ENCODE peak calls at places on chromosomes 4 and X, in nine cellular contexts. R, S, T, U, X, V, B, K and C are unnamed samples.

GRCh38 chrX:2500091-2500680 is 590 bp downstream of the DHRSX start:
- DNase-seq in U (peak; percentile 34), T (no peak), S (no peak), R (peak; percentile 55), B (no peak), V (peak; percentile 77), X (peak; percentile 30), K (peak; percentile 18), C (peak; percentile 55)

GRCh38 chr4:135732448-135732847 is 1530.9 kb upstream of the PABPC4L start:
- DNase-seq in K (no peak), B (no peak), T (no peak), U (no peak), X (no peak), V (no peak), S (no peak), R (peak; percentile 4), C (no peak)

GRCh38 chrX:103629295-103630170 is 758 bp downstream of the TCEAL1 start:
- DNase-seq in V (peak; percentile 73), R (peak; percentile 64), S (peak; percentile 57), U (peak; percentile 62), K (peak; percentile 39), T (peak; percentile 83), B (peak; percentile 76), X (peak; percentile 40), C (peak; percentile 46)

GRCh38 chr4:96102541-96103018 is 262.7 kb downstream of the PDHA2 start:
- DNase-seq in K (no peak), R (peak; percentile 63), S (no peak), U (no peak), X (no peak), T (no peak), B (no peak), V (peak; percentile 63), C (peak; percentile 64)

GRCh38 chrX:125507119-125507518 is 187.4 kb downstream of the TEX13C start:
- DNase-seq in V (peak; percentile 19), K (no peak), T (no peak), X (no peak), U (no peak), R (peak; percentile 51), S (no peak), B (no peak), C (peak; percentile 69)

GRCh38 chr4:145739840-145740239 is 59.9 kb downstream of the C4orf51 start:
- DNase-seq in R (peak; percentile 35), V (no peak), K (no peak), B (no peak), X (peak; percentile 34), U (no peak), S (no peak), T (no peak), C (no peak)

GRCh38 chrX:153573999-153574398 is 24.9 kb downstream of the CCNQ start:
- DNase-seq in U (no peak), K (no peak), S (no peak), T (no peak), X (no peak), V (no peak), R (no peak), B (no peak), C (no peak)

GRCh38 chrX:150587585-150588503 is 19.4 kb downstream of the MTM1 start:
- DNase-seq in U (no peak), S (no peak), B (no peak), V (peak; percentile 37), T (no peak), R (peak; percentile 47), K (no peak), X (no peak), C (no peak)

GRCh38 chrX:29145316-29145715 is 558.1 kb downstream of the IL1RAPL1 start:
- DNase-seq in U (no peak), B (no peak), K (no peak), S (no peak), R (peak; percentile 4), V (no peak), T (no peak), X (no peak), C (no peak)

GRCh38 chr4:187961171-187961570 is 34.4 kb upstream of the ZFP42 start:
- DNase-seq in B (no peak), T (no peak), K (no peak), X (no peak), U (no peak), S (no peak), R (no peak), V (no peak), C (no peak)

GRCh38 chr4:89753601-89754066 is 83.3 kb downstream of the SNCA start:
- DNase-seq in U (no peak), R (peak; percentile 99), V (peak; percentile 100), S (no peak), T (no peak), K (peak; percentile 30), X (no peak), B (no peak), C (peak; percentile 99)

GRCh38 chrX:109199726-109200125 is 282.2 kb downstream of the GUCY2F start:
- DNase-seq in R (peak; percentile 36), B (no peak), S (no peak), V (peak; percentile 49), U (no peak), K (no peak), X (no peak), T (no peak), C (peak; percentile 0)

GRCh38 chr4:76558391-76559235 is 123.6 kb downstream of the SHROOM3 start:
- DNase-seq in V (no peak), X (no peak), S (no peak), U (no peak), T (no peak), B (no peak), R (no peak), K (no peak), C (no peak)

GRCh38 chrX:152405561-152405960 is 45.6 kb downstream of the GABRA3 start:
- DNase-seq in K (no peak), R (no peak), S (no peak), T (no peak), V (no peak), U (no peak), X (no peak), B (no peak), C (peak; percentile 0)

GRCh38 chr4:18319456-18319855 is 297.9 kb upstream of the LCORL start:
- DNase-seq in U (no peak), K (no peak), B (no peak), T (no peak), S (no peak), X (no peak), R (no peak), V (no peak), C (no peak)

GRCh38 chr4:23945521-23946017 is 55.7 kb upstream of the PPARGC1A start:
- DNase-seq in U (no peak), B (peak; percentile 64), X (peak; percentile 73), T (no peak), R (peak; percentile 68), V (peak; percentile 82), S (peak; percentile 14), K (peak; percentile 10), C (peak; percentile 90)

GRCh38 chr4:23938796-23939195 is 48.9 kb upstream of the PPARGC1A start:
- DNase-seq in V (no peak), S (no peak), R (no peak), T (no peak), U (no peak), K (no peak), X (no peak), B (no peak), C (no peak)

GRCh38 chr4:23946307-23946706 is 56.5 kb upstream of the PPARGC1A start:
- DNase-seq in T (no peak), B (no peak), X (no peak), K (no peak), U (no peak), R (no peak), S (no peak), V (no peak), C (no peak)

GRCh38 chr4:23943478-23943877 is 53.6 kb upstream of the PPARGC1A start:
- DNase-seq in S (no peak), T (no peak), U (no peak), K (no peak), B (no peak), R (no peak), V (no peak), X (no peak), C (no peak)

DNA sequence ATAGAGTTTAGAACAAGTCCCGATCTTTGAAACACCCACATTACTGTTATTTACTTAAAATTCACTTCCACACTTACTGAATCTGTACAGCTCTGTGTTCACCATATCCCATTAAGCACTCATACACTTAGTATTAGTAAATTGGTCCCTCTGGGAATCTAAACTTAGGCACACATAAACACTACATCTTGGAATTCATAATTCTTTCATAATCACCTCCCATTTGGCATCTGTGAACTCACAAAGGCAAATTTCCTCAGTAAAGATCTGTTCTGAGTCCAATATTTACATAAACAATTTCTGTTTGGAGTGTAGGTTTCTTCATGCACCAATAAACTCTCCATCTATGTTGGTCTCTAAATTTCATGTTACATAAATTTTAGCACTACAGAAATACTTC is 52.6 kb upstream of the PPARGC1A start:
- DNase-seq in B (no peak), K (no peak), U (no peak), V (no peak), S (no peak), T (no peak), X (no peak), R (no peak), C (no peak)
- H3K4me3 ChIP-seq in B (no peak overlapping the region), K (no peak overlapping the region), U (no peak overlapping the region), V (no peak overlapping the region), S (no peak overlapping the region), T (no peak overlapping the region), X (no peak overlapping the region), R (no peak overlapping the region), C (no peak overlapping the region)

GRCh38 chrX:45768666-45769065 is 568.0 kb upstream of the DIPK2B start:
- DNase-seq in T (no peak), B (no peak), X (no peak), U (no peak), K (no peak), R (no peak), S (no peak), V (no peak), C (no peak)
- H3K4me3 ChIP-seq in T (peak overlapping the region; percentile 44), B (no peak overlapping the region), X (peak overlapping the region; percentile 37), U (peak overlapping the region; percentile 61), K (peak overlapping the region; percentile 62), R (peak overlapping the region; percentile 75), S (no peak overlapping the region), V (peak overlapping the region; percentile 83), C (peak overlapping the region; percentile 47)

GRCh38 chr4:153728151-153728550 is 31.7 kb downstream of the RNF175 start:
- DNase-seq in K (no peak), B (no peak), X (no peak), S (no peak), U (no peak), V (no peak), R (no peak), T (no peak), C (no peak)
- H3K4me3 ChIP-seq in K (no peak overlapping the region), B (no peak overlapping the region), X (no peak overlapping the region), S (no peak overlapping the region), U (no peak overlapping the region), V (no peak overlapping the region), R (no peak overlapping the region), T (no peak overlapping the region), C (no peak overlapping the region)

DNA sequence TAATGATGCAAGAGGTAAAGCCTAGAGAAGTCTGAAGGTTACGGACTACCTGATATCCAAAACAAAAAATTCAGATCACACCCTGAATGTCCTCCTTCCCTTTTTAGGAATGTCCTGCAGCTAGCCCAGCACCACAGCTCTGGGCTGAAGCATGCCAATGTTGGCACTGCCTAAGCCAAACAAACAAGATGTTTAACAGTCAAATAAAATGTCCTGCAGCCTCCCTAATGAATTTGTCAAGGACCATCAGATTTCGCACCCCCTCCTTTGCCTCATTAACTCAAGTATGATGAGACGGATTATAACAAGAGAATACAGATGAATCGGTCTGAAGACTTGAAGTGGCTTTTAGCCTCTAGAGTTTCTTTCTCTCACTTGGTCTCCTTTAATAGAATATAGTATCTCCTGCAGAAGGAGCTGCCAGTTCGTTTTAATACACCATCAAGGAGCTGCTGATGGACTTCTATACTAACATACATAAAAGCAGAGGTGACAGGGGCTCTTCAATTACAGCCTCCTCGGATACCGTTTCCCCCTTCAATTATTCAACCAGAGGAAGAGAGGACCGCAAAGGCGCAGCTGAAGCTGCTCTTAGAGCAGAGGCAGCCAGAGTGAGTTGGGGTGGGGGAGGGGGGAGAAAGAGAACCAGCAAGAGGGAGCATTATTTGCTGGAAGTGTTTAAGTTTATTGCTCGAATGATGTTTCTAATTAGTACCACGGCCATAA is 3.0 kb upstream of the MAB21L2 start:
- DNase-seq in S (no peak), K (no peak), U (no peak), V (no peak), X (no peak), R (peak; percentile 23), B (no peak), T (peak; percentile 85), C (no peak)
- H3K4me3 ChIP-seq in S (no peak overlapping the region), K (no peak overlapping the region), U (peak overlapping the region; percentile 61), V (peak overlapping the region; percentile 34), X (peak overlapping the region; percentile 35), R (peak overlapping the region; percentile 52), B (no peak overlapping the region), T (peak overlapping the region; percentile 83), C (no peak overlapping the region)